ENCODE peak calls at places on chromosomes 16 and 17, in seven cellular contexts. P is suprapubic skin, T is NCI-H460, U is germinal center, E is NCI-H774, L is GM19239, A is T follicular helper cell. I is an unnamed sample.

GRCh38 chr17:68457168-68457538 is at the start of gene WIPI1:
- DNase-seq in E (no peak), T (no peak), P (peak), U (no peak), L (no peak), A (no peak), I (no peak)

GRCh38 chr17:42964161-42964932 is at the start of gene AARSD1:
- DNase-seq in U (peak), T (peak), A (peak), L (peak), E (peak), P (peak), I (peak)

GRCh38 chr16:63672493-63672892 is 1449.4 kb downstream of the CDH11 start:
- DNase-seq in A (no peak), T (no peak), U (no peak), E (no peak), P (no peak), L (no peak), I (no peak)

GRCh38 chr17:29760279-29760721 is 137.6 kb upstream of the CORO6 start:
- DNase-seq in A (peak), T (no peak), E (no peak), P (no peak), U (peak), L (peak), I (no peak)

GRCh38 chr16:27230562-27230991 is 27.3 kb downstream of the KDM8 start:
- DNase-seq in A (peak), L (no peak), T (no peak), E (no peak), U (peak), P (no peak), I (no peak)

GRCh38 chr17:80663783-80664206 is 119.2 kb downstream of the RPTOR start:
- DNase-seq in P (no peak), E (no peak), L (no peak), U (no peak), T (no peak), A (no peak), I (no peak)

GRCh38 chr17:78166416-78166815 is 2.0 kb upstream of the SYNGR2 start:
- DNase-seq in T (no peak), L (no peak), P (no peak), U (no peak), E (peak), A (no peak), I (no peak)

GRCh38 chr16:18800674-18801196 is 614 bp downstream of the ARL6IP1 start:
- DNase-seq in T (no peak), P (peak), E (no peak), U (peak), A (no peak), L (no peak), I (no peak)

GRCh38 chr16:12866981-12867551 is 34.3 kb upstream of the SHISA9 start:
- DNase-seq in T (no peak), E (no peak), U (no peak), L (no peak), A (no peak), P (no peak), I (no peak)

GRCh38 chr17:18185391-18185790 is 1.8 kb downstream of the ALKBH5 start:
- DNase-seq in U (no peak), E (no peak), A (no peak), L (no peak), P (no peak), T (no peak), I (no peak)

GRCh38 chr16:83158320-83158957 is 531.7 kb downstream of the CDH13 start:
- DNase-seq in L (no peak), U (no peak), T (no peak), E (no peak), A (no peak), P (no peak), I (no peak)

GRCh38 chr17:34614698-34615097 is 35.3 kb downstream of the TMEM132E start:
- DNase-seq in U (no peak), P (no peak), A (no peak), T (no peak), L (no peak), E (no peak), I (no peak)

GRCh38 chr16:88768041-88768876 is 16.8 kb downstream of the PIEZO1 start:
- DNase-seq in U (no peak), A (no peak), T (no peak), L (no peak), P (no peak), E (no peak), I (no peak)

GRCh38 chr16:10312784-10313724 is 72.8 kb upstream of the ATF7IP2 start:
- DNase-seq in A (no peak), P (no peak), E (no peak), L (no peak), T (no peak), U (no peak), I (no peak)

I was measured in NT2/D1.